ENCODE peak calls at places on chromosomes 7 and 10, in four cellular contexts. X, C, K and A are unnamed samples.

GRCh38 chr7:55439627-55440026 is 74.5 kb downstream of the LANCL2 start:
- DNase-seq in X (peak), C (peak), K (no peak), A (no peak)

GRCh38 chr10:3273966-3274365 is 101.4 kb upstream of the PITRM1 start:
- DNase-seq in X (no peak), C (no peak), K (no peak), A (no peak)

GRCh38 chr10:48634198-48634983 is 29.5 kb upstream of the ARHGAP22 start:
- DNase-seq in X (peak), C (peak), K (no peak), A (peak)

GRCh38 chr7:12436126-12436525 is 32.5 kb upstream of the VWDE start:
- DNase-seq in X (no peak), C (no peak), K (no peak), A (no peak)

GRCh38 chr7:102991540-102992214 is 78.9 kb downstream of the LRRC17 start:
- DNase-seq in X (peak), C (peak), K (no peak), A (peak)

GRCh38 chr7:66939325-66939724 is 18.3 kb downstream of the TMEM248 start:
- DNase-seq in X (no peak), C (no peak), K (no peak), A (no peak)

GRCh38 chr7:15314922-15315321 is 246.9 kb downstream of the AGMO start:
- DNase-seq in X (no peak), C (no peak), K (no peak), A (no peak)

GRCh38 chr7:73431041-73431835 is 2.3 kb upstream of the FZD9 start:
- DNase-seq in X (no peak), C (no peak), K (no peak), A (no peak)

GRCh38 chr7:84783161-84783803 is 403.6 kb downstream of the SEMA3D start:
- DNase-seq in X (peak), C (peak), K (no peak), A (peak)

GRCh38 chr10:102826148-102826796 is 10.9 kb downstream of the CYP17A1 start:
- DNase-seq in X (no peak), C (no peak), K (no peak), A (no peak)

GRCh38 chr7:23476286-23477169 is 6.2 kb upstream of the IGF2BP3 start:
- DNase-seq in X (no peak), C (no peak), K (no peak), A (no peak)
- H3K4me3 ChIP-seq in X (no peak), C (no peak), K (no peak), A (no peak)

GRCh38 chr7:87604264-87604663 is 3.6 kb upstream of the ABCB1 start:
- DNase-seq in X (no peak), C (no peak), K (no peak), A (no peak)

GRCh38 chr7:87599336-87599735 is 1.3 kb downstream of the ABCB1 start:
- DNase-seq in X (no peak), C (no peak), K (no peak), A (no peak)

GRCh38 chr7:87598234-87599009 is 2.3 kb downstream of the ABCB1 start:
- DNase-seq in X (no peak), C (no peak), K (no peak), A (no peak)

GRCh38 chr7:87596696-87597095 is 4.0 kb downstream of the ABCB1 start:
- DNase-seq in X (no peak), C (no peak), K (no peak), A (no peak)

GRCh38 chr7:87600130-87601124 is at the start of gene ABCB1:
- DNase-seq in X (peak), C (peak), K (peak), A (peak)
- TF ChIP-seq CTCF in X (no peak), C (no peak), K (no peak), A (no peak)

GRCh38 chr10:90462761-90463160 is 395.1 kb downstream of the HTR7 start:
- DNase-seq in X (peak), C (no peak), K (no peak), A (peak)
- H3K4me3 ChIP-seq in X (no peak), C (no peak), K (no peak), A (no peak)

GRCh38 chr10:26445411-26446031 is 7.4 kb downstream of the APBB1IP start:
- DNase-seq in X (no peak), C (peak), K (no peak), A (no peak)

GRCh38 chr10:26448706-26449435 is 10.7 kb downstream of the APBB1IP start:
- DNase-seq in X (no peak), C (no peak), K (no peak), A (no peak)

GRCh38 chr10:26446258-26446657 is 8.1 kb downstream of the APBB1IP start:
- DNase-seq in X (no peak), C (no peak), K (no peak), A (no peak)

GRCh38 chr10:26449726-26450125 is 11.6 kb downstream of the APBB1IP start:
- DNase-seq in X (no peak), C (no peak), K (no peak), A (no peak)

GRCh38 chr10:26448292-26448691 is 10.2 kb downstream of the APBB1IP start:
- DNase-seq in X (no peak), C (no peak), K (no peak), A (no peak)
- TF ChIP-seq CTCF in X (peak), C (no peak), K (no peak), A (no peak)

DNA sequence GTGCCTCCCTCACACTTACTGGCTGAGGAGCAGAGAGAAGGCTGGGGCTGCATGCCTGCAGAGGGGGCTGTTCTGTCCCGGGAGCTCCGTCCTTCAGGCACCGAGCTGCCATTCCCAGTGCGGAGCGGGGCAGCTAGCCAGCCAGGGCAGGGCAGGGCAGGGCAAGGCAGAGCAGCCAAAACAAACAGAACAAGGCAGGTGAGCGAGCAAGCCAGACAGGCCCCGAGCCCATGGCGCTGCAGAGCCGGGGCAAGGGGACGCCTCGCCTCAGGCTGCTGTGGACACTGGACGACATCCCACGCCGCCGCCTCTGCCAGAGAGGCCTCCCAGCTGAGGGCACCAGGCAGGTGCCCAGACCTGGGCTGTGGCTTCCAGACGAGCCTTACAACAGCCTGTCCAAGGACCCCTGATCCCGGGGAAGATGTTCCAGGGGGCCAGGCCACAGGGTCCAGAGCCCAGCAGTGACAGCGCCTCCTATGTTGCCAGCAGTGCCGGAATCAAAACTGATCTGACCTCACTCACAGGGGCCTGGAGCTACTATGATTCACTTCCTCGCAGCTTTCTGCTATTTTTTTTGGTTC is 8.2 kb upstream of the NDST2 start:
- DNase-seq in X (no peak), C (no peak), K (no peak), A (peak)
- H3K4me3 ChIP-seq in X (no peak), C (no peak), K (no peak), A (no peak)

GRCh38 chr10:99906470-99906869 is 103.3 kb downstream of the DNMBP start:
- DNase-seq in X (peak), C (peak), K (peak), A (peak)
- TF ChIP-seq CTCF in X (peak), C (peak), K (no peak), A (no peak)